ENCODE peak calls at places on chromosomes 12 and 14, in seven cellular contexts. O is body of pancreas, W is transverse colon, R is IMR-90, F is HCT116, P is adrenal gland, D is uterus. G is an unnamed sample.

GRCh38 chr14:99055019-99055418 is 217.0 kb downstream of the BCL11B start:
- DNase-seq in D (no peak), F (no peak), W (no peak), P (no peak), O (no peak), R (no peak), G (no peak)

GRCh38 chr14:98826618-98827017 is 445.4 kb downstream of the BCL11B start:
- DNase-seq in P (no peak), R (no peak), O (no peak), W (no peak), F (no peak), D (no peak), G (no peak)

GRCh38 chr12:131606218-131606899 is 104.5 kb upstream of the SFSWAP start:
- DNase-seq in F (no peak), P (no peak), D (no peak), O (no peak), R (no peak), W (no peak), G (no peak)

GRCh38 chr14:39442293-39442692 is 10.1 kb upstream of the FBXO33 start:
- DNase-seq in F (no peak), W (no peak), O (no peak), D (no peak), P (no peak), R (peak; percentile 37), G (no peak)

GRCh38 chr12:26878661-26879119 is 45.7 kb upstream of the ITPR2 start:
- DNase-seq in P (peak; percentile 92), F (no peak), D (peak; percentile 90), W (peak; percentile 74), O (peak; percentile 94), R (no peak), G (no peak)

GRCh38 chr12:19373569-19373968 is 65.7 kb upstream of the AEBP2 start:
- DNase-seq in F (no peak), O (no peak), W (no peak), R (peak; percentile 74), D (no peak), P (no peak), G (no peak)

GRCh38 chr12:68587448-68587873 is 23.2 kb upstream of the RAP1B start:
- DNase-seq in F (no peak), R (no peak), D (no peak), O (no peak), W (no peak), P (no peak), G (no peak)

GRCh38 chr12:22525426-22525825 is 18.9 kb downstream of the C2CD5 start:
- DNase-seq in D (no peak), F (no peak), W (no peak), R (peak; percentile 50), O (no peak), P (no peak), G (no peak)

GRCh38 chr12:42638697-42639096 is 49.2 kb upstream of the PRICKLE1 start:
- DNase-seq in D (no peak), P (no peak), R (no peak), W (no peak), O (no peak), F (no peak), G (no peak)

GRCh38 chr12:124715121-124715990 is 147.9 kb upstream of the NCOR2 start:
- DNase-seq in O (no peak), P (no peak), R (peak; percentile 35), W (peak; percentile 37), D (no peak), F (no peak), G (no peak)

GRCh38 chr12:132373967-132374820 is 44.8 kb upstream of the GALNT9 start:
- DNase-seq in R (no peak), P (no peak), D (no peak), O (no peak), F (no peak), W (no peak), G (no peak)

GRCh38 chr14:103613517-103613916 is 15.5 kb upstream of the KLC1 start:
- DNase-seq in F (no peak), O (no peak), W (peak; percentile 14), R (no peak), P (no peak), D (no peak), G (no peak)

GRCh38 chr12:43216490-43216889 is 335.5 kb downstream of the ADAMTS20 start:
- DNase-seq in R (no peak), O (no peak), F (no peak), D (no peak), P (no peak), W (no peak), G (no peak)

GRCh38 chr12:12336511-12336910 is 13.5 kb downstream of the MANSC1 start:
- DNase-seq in W (no peak), O (no peak), P (no peak), D (no peak), F (no peak), R (no peak), G (no peak)

GRCh38 chr12:12336049-12336411 is 14.0 kb downstream of the MANSC1 start:
- DNase-seq in R (no peak), F (no peak), D (no peak), P (no peak), O (no peak), W (no peak), G (no peak)

GRCh38 chr12:12334710-12335040 is 15.4 kb downstream of the MANSC1 start:
- DNase-seq in F (no peak), P (no peak), R (no peak), D (no peak), O (no peak), W (no peak), G (no peak)

GRCh38 chr12:12333980-12334709 is 15.9 kb downstream of the MANSC1 start:
- DNase-seq in W (peak; percentile 64), P (peak; percentile 70), F (peak; percentile 47), D (peak; percentile 62), O (peak; percentile 52), R (peak; percentile 46), G (peak; percentile 74)

GRCh38 chr12:12338528-12339168 is 11.4 kb downstream of the MANSC1 start:
- DNase-seq in R (peak; percentile 35), F (no peak), O (no peak), P (no peak), W (no peak), D (no peak), G (no peak)
- TF ChIP-seq POLR2A in R (no peak), F (no peak), O (no peak), P (no peak), W (no peak), D (no peak), G (no peak)

GRCh38 chr12:108563804-108564151 is 1.4 kb downstream of the ISCU start:
- DNase-seq in R (no peak), F (no peak), W (no peak), P (no peak), O (no peak), D (no peak), G (no peak)

GRCh38 chr12:108561852-108562347 is 496 bp upstream of the ISCU start:
- DNase-seq in W (no peak), F (peak; percentile 18), R (no peak), D (no peak), O (no peak), P (no peak), G (no peak)

GRCh38 chr12:108560752-108561719 is at the start of gene SART3:
- DNase-seq in D (peak; percentile 72), P (peak; percentile 83), W (peak; percentile 81), R (peak; percentile 89), O (peak; percentile 75), F (peak; percentile 89), G (peak; percentile 94)

GRCh38 chr12:108563135-108563803 is 873 bp downstream of the ISCU start:
- DNase-seq in O (peak; percentile 73), D (peak; percentile 82), F (peak; percentile 87), R (peak; percentile 88), P (peak; percentile 94), W (peak; percentile 92), G (peak; percentile 94)

GRCh38 chr12:108562348-108563134 is at the start of gene ISCU:
- DNase-seq in R (peak; percentile 95), O (peak; percentile 98), P (peak; percentile 98), F (peak; percentile 95), W (peak; percentile 99), D (peak; percentile 96), G (peak; percentile 98)
- TF ChIP-seq POLR2A in R (peak; percentile 88), O (peak; percentile 94), P (peak; percentile 97), F (peak; percentile 55), W (peak; percentile 96), D (peak; percentile 96), G (peak; percentile 93)

DNA sequence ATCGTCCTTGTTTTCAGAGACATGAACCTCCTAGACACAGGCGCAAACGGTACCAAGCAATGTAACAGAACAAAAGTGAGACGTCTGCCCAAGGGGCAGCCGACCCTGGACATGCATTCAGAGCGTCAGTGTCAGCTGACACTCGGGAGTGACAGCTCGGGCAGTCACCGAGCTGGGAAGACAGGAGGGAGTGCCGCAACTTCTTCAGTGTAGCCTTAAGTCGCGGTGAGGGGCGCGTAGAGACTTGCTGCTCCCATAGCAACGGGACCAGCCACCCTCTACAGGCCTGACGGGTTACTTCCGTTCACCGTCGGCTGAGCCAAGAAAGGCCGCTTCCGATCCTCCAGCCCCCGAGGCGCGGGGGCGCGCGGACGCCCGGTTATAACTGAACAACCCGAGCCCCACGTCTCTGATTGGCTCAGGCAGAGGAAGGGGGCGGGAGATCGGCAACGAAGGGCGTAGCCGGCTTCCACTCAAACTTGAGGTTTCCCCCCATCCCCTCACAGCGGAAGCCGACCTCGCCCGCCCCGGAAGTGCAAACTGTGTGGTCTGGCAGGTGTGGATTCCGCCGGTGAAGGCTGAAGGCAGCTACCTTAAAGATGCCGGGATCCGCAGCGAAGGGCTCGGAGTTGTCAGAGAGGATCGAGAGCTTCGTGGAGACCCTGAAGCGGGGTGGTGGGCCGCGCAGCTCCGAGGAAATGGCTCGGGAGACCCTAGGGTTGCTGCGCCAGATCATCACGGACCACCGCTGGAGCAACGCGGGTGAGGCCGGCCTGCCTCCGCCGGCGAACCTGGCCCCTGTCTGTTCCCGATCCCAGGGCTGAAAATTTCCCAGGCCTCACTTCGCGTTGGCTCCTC is at the start of gene EIF2B2:
- DNase-seq in D (peak; percentile 97), F (peak; percentile 92), R (peak; percentile 94), W (peak; percentile 98), P (peak; percentile 99), O (peak; percentile 98), G (peak; percentile 98)
- TF ChIP-seq POLR2A in D (peak; percentile 47), F (peak; percentile 6), R (peak; percentile 30), W (peak; percentile 68), P (peak; percentile 2), O (no peak), G (peak; percentile 89)

DNA sequence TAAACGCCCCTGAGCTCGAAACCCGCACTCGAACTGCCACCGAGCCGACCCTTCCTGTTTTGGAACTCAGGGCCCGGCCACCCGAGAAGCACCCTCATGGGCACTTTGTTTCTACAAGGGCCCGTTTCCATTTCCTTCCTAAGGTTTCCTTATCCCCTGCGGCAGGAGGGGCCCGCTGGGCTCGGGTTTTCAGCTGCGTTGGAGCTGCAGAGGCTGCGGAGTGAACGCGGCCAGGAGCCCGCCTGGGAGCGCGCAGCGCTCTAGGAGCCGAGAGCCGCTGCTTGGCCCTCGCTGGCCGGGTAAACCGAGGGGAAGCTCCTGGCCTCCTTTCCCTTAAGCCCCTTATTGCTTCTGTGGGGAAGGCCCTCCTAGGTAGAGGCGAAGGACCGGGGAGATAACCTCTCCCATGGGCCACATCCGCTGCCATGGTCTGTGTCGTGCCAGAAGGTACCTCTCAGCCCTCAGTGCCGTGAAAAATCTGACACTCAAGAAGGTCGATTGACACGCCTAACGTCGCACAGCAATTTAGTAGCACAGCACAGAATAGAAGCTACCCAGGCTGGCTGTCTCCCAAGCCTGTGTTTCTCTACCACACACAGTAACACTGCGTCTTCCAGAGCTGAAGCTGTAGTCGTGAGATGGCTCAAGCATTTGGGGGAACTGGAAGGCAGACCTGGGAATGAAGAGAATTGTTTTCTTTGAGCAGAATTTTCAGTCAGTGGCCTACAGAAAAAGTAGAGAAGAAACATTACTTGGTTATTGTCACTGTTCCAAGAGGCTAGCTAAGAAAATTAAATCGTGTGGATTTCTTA is 12.9 kb upstream of the CALM1 start:
- DNase-seq in W (peak; percentile 65), P (peak; percentile 87), R (peak; percentile 46), O (peak; percentile 65), F (no peak), D (peak; percentile 66), G (peak; percentile 87)
- TF ChIP-seq POLR2A in W (no peak), P (no peak), R (no peak), O (no peak), F (no peak), D (no peak), G (no peak)

G was measured in erythroblast.